ENCODE peak calls at places on chromosome 2, in ten cellular contexts. One of them, this sample, is unnamed.

GRCh38 chr2:28276807-28277206 is 115.9 kb upstream of the FOSL2 start:
- DNase-seq in PC-3: no peak
- DNase-seq in transverse colon: no peak
- DNase-seq in breast epithelium: no peak
- DNase-seq in hepatocyte: no peak
- DNase-seq in esophagus muscularis mucosa: no peak
- DNase-seq in cardiac muscle cell: no peak
- DNase-seq in colonic mucosa: no peak
- DNase-seq in brain microvascular endothelial cell: peak; percentile 38
- DNase-seq in mammary epithelial cell: no peak
- DNase-seq in this sample: no peak

GRCh38 chr2:41937464-41937861 is 110.4 kb upstream of the PKDCC start:
- DNase-seq in esophagus muscularis mucosa: no peak
- DNase-seq in hepatocyte: no peak
- DNase-seq in colonic mucosa: no peak
- DNase-seq in cardiac muscle cell: peak; percentile 65
- DNase-seq in brain microvascular endothelial cell: no peak
- DNase-seq in transverse colon: no peak
- DNase-seq in breast epithelium: no peak
- DNase-seq in mammary epithelial cell: no peak
- DNase-seq in PC-3: peak; percentile 39
- DNase-seq in this sample: no peak

GRCh38 chr2:113175101-113175628 is 1.4 kb downstream of the PSD4 start:
- DNase-seq in colonic mucosa: no peak
- DNase-seq in mammary epithelial cell: no peak
- DNase-seq in hepatocyte: no peak
- DNase-seq in breast epithelium: no peak
- DNase-seq in cardiac muscle cell: no peak
- DNase-seq in brain microvascular endothelial cell: no peak
- DNase-seq in esophagus muscularis mucosa: no peak
- DNase-seq in transverse colon: peak; percentile 68
- DNase-seq in PC-3: no peak
- DNase-seq in this sample: no peak

GRCh38 chr2:231909631-231910030 is 16.6 kb downstream of the NPPC start:
- DNase-seq in esophagus muscularis mucosa: no peak
- DNase-seq in colonic mucosa: no peak
- DNase-seq in cardiac muscle cell: no peak
- DNase-seq in breast epithelium: no peak
- DNase-seq in hepatocyte: no peak
- DNase-seq in transverse colon: no peak
- DNase-seq in brain microvascular endothelial cell: no peak
- DNase-seq in mammary epithelial cell: no peak
- DNase-seq in PC-3: no peak
- DNase-seq in this sample: no peak

GRCh38 chr2:23656597-23656973 is 270.3 kb downstream of the ATAD2B start:
- DNase-seq in transverse colon: no peak
- DNase-seq in breast epithelium: no peak
- DNase-seq in hepatocyte: no peak
- DNase-seq in cardiac muscle cell: peak; percentile 12
- DNase-seq in PC-3: no peak
- DNase-seq in colonic mucosa: no peak
- DNase-seq in brain microvascular endothelial cell: no peak
- DNase-seq in esophagus muscularis mucosa: no peak
- DNase-seq in mammary epithelial cell: no peak
- DNase-seq in this sample: no peak

GRCh38 chr2:190646780-190647626 is 1.9 kb upstream of the NAB1 start:
- DNase-seq in transverse colon: no peak
- DNase-seq in brain microvascular endothelial cell: no peak
- DNase-seq in breast epithelium: no peak
- DNase-seq in colonic mucosa: peak; percentile 30
- DNase-seq in cardiac muscle cell: peak; percentile 46
- DNase-seq in hepatocyte: no peak
- DNase-seq in esophagus muscularis mucosa: no peak
- DNase-seq in mammary epithelial cell: peak; percentile 46
- DNase-seq in PC-3: no peak
- DNase-seq in this sample: no peak

GRCh38 chr2:86685351-86685750 is 34.7 kb upstream of the RMND5A start:
- DNase-seq in esophagus muscularis mucosa: no peak
- DNase-seq in breast epithelium: no peak
- DNase-seq in brain microvascular endothelial cell: no peak
- DNase-seq in colonic mucosa: no peak
- DNase-seq in PC-3: no peak
- DNase-seq in cardiac muscle cell: no peak
- DNase-seq in mammary epithelial cell: no peak
- DNase-seq in hepatocyte: no peak
- DNase-seq in transverse colon: no peak
- DNase-seq in this sample: no peak

GRCh38 chr2:16189019-16189850 is 248.9 kb downstream of the MYCN start:
- DNase-seq in breast epithelium: no peak
- DNase-seq in transverse colon: no peak
- DNase-seq in cardiac muscle cell: no peak
- DNase-seq in brain microvascular endothelial cell: no peak
- DNase-seq in esophagus muscularis mucosa: no peak
- DNase-seq in mammary epithelial cell: no peak
- DNase-seq in hepatocyte: no peak
- DNase-seq in PC-3: no peak
- DNase-seq in colonic mucosa: no peak
- DNase-seq in this sample: peak; percentile 100

GRCh38 chr2:190636362-190636761 is 12.5 kb upstream of the NAB1 start:
- DNase-seq in esophagus muscularis mucosa: no peak
- DNase-seq in mammary epithelial cell: peak; percentile 58
- DNase-seq in PC-3: peak; percentile 73
- DNase-seq in cardiac muscle cell: peak; percentile 86
- DNase-seq in transverse colon: no peak
- DNase-seq in hepatocyte: no peak
- DNase-seq in breast epithelium: no peak
- DNase-seq in brain microvascular endothelial cell: peak; percentile 72
- DNase-seq in colonic mucosa: no peak
- DNase-seq in this sample: no peak

GRCh38 chr2:231222318-231223000 is 24.0 kb downstream of the ARMC9 start:
- DNase-seq in transverse colon: no peak
- DNase-seq in PC-3: no peak
- DNase-seq in esophagus muscularis mucosa: no peak
- DNase-seq in colonic mucosa: no peak
- DNase-seq in hepatocyte: no peak
- DNase-seq in mammary epithelial cell: no peak
- DNase-seq in breast epithelium: no peak
- DNase-seq in brain microvascular endothelial cell: peak; percentile 68
- DNase-seq in cardiac muscle cell: no peak
- DNase-seq in this sample: no peak

GRCh38 chr2:131154071-131154531 is 49.0 kb downstream of the PLEKHB2 start:
- DNase-seq in breast epithelium: no peak
- DNase-seq in hepatocyte: peak; percentile 91
- DNase-seq in cardiac muscle cell: peak; percentile 75
- DNase-seq in PC-3: peak; percentile 77
- DNase-seq in esophagus muscularis mucosa: no peak
- DNase-seq in mammary epithelial cell: peak; percentile 46
- DNase-seq in colonic mucosa: peak; percentile 40
- DNase-seq in transverse colon: peak; percentile 54
- DNase-seq in brain microvascular endothelial cell: peak; percentile 41
- DNase-seq in this sample: peak; percentile 57

GRCh38 chr2:154704991-154705390 is 6.5 kb downstream of the KCNJ3 start:
- DNase-seq in mammary epithelial cell: no peak
- DNase-seq in breast epithelium: no peak
- DNase-seq in esophagus muscularis mucosa: no peak
- DNase-seq in colonic mucosa: no peak
- DNase-seq in brain microvascular endothelial cell: no peak
- DNase-seq in transverse colon: no peak
- DNase-seq in hepatocyte: no peak
- DNase-seq in cardiac muscle cell: no peak
- DNase-seq in PC-3: no peak
- DNase-seq in this sample: no peak
- TF ChIP-seq CTCF in mammary epithelial cell: no peak
- TF ChIP-seq CTCF in breast epithelium: no peak
- TF ChIP-seq CTCF in esophagus muscularis mucosa: no peak
- TF ChIP-seq CTCF in colonic mucosa: no peak
- TF ChIP-seq CTCF in brain microvascular endothelial cell: no peak
- TF ChIP-seq CTCF in transverse colon: no peak
- TF ChIP-seq CTCF in hepatocyte: no peak
- TF ChIP-seq CTCF in cardiac muscle cell: no peak
- TF ChIP-seq CTCF in PC-3: no peak
- TF ChIP-seq CTCF in this sample: no peak

GRCh38 chr2:240074545-240074944 is 21.2 kb upstream of the OR6B3 start:
- DNase-seq in colonic mucosa: no peak
- DNase-seq in cardiac muscle cell: no peak
- DNase-seq in esophagus muscularis mucosa: no peak
- DNase-seq in breast epithelium: no peak
- DNase-seq in PC-3: no peak
- DNase-seq in brain microvascular endothelial cell: no peak
- DNase-seq in mammary epithelial cell: no peak
- DNase-seq in hepatocyte: no peak
- DNase-seq in transverse colon: no peak
- DNase-seq in this sample: peak; percentile 32

GRCh38 chr2:240066489-240066888 is 13.2 kb upstream of the OR6B3 start:
- DNase-seq in esophagus muscularis mucosa: no peak
- DNase-seq in hepatocyte: no peak
- DNase-seq in PC-3: no peak
- DNase-seq in brain microvascular endothelial cell: no peak
- DNase-seq in breast epithelium: no peak
- DNase-seq in colonic mucosa: no peak
- DNase-seq in cardiac muscle cell: no peak
- DNase-seq in transverse colon: no peak
- DNase-seq in mammary epithelial cell: no peak
- DNase-seq in this sample: no peak

GRCh38 chr2:240069846-240070245 is 16.5 kb upstream of the OR6B3 start:
- DNase-seq in cardiac muscle cell: no peak
- DNase-seq in brain microvascular endothelial cell: no peak
- DNase-seq in mammary epithelial cell: peak; percentile 2
- DNase-seq in esophagus muscularis mucosa: no peak
- DNase-seq in colonic mucosa: no peak
- DNase-seq in PC-3: peak; percentile 50
- DNase-seq in hepatocyte: no peak
- DNase-seq in breast epithelium: no peak
- DNase-seq in transverse colon: no peak
- DNase-seq in this sample: no peak

GRCh38 chr2:240068193-240068592 is 14.9 kb upstream of the OR6B3 start:
- DNase-seq in transverse colon: no peak
- DNase-seq in hepatocyte: no peak
- DNase-seq in mammary epithelial cell: no peak
- DNase-seq in PC-3: no peak
- DNase-seq in breast epithelium: no peak
- DNase-seq in colonic mucosa: no peak
- DNase-seq in cardiac muscle cell: no peak
- DNase-seq in esophagus muscularis mucosa: no peak
- DNase-seq in brain microvascular endothelial cell: no peak
- DNase-seq in this sample: no peak

GRCh38 chr2:240070907-240071306 is 17.6 kb upstream of the OR6B3 start:
- DNase-seq in PC-3: no peak
- DNase-seq in esophagus muscularis mucosa: no peak
- DNase-seq in mammary epithelial cell: no peak
- DNase-seq in transverse colon: no peak
- DNase-seq in brain microvascular endothelial cell: no peak
- DNase-seq in hepatocyte: no peak
- DNase-seq in colonic mucosa: no peak
- DNase-seq in breast epithelium: no peak
- DNase-seq in cardiac muscle cell: no peak
- DNase-seq in this sample: no peak
- H3K4me3 ChIP-seq in PC-3: no peak overlapping the region
- H3K4me3 ChIP-seq in esophagus muscularis mucosa: no peak overlapping the region
- H3K4me3 ChIP-seq in mammary epithelial cell: no peak overlapping the region
- H3K4me3 ChIP-seq in transverse colon: no peak overlapping the region
- H3K4me3 ChIP-seq in brain microvascular endothelial cell: no peak overlapping the region
- H3K4me3 ChIP-seq in hepatocyte: no peak overlapping the region
- H3K4me3 ChIP-seq in colonic mucosa: no peak overlapping the region
- H3K4me3 ChIP-seq in breast epithelium: no peak overlapping the region
- H3K4me3 ChIP-seq in cardiac muscle cell: no peak overlapping the region
- H3K4me3 ChIP-seq in this sample: no peak overlapping the region

DNA sequence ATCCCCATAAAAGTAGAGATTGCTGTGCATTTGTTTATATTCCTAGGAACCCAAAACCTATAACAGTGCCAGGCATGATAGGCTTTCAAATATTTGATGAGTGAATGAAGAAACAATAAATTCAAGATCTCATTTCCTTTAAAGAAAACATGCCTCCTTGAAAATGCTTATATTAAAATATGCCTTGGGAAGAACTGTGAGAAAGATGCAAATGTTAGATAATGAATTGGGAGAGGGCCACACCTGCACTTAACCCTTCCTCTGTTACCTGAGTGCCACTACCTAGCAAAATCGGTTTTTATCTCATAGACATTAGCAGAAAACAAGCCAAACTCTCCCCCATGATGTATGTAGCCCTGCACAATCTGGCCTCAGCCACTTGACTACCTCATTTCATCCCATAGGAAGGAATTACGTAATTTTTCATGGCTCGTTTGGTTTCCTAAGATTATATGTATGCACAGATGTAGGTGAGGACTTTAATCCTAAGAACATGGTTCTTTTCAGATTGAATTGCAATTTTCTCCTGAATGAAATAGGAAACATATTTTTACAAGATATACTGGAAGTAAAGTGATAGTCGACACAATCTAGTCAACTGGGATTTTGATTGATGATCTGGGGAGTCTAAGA is 25.2 kb downstream of the GULP1 start:
- DNase-seq in colonic mucosa: no peak
- DNase-seq in esophagus muscularis mucosa: no peak
- DNase-seq in PC-3: no peak
- DNase-seq in transverse colon: no peak
- DNase-seq in brain microvascular endothelial cell: no peak
- DNase-seq in mammary epithelial cell: no peak
- DNase-seq in cardiac muscle cell: no peak
- DNase-seq in breast epithelium: no peak
- DNase-seq in hepatocyte: no peak
- DNase-seq in this sample: no peak
- H3K36me3 ChIP-seq in colonic mucosa: no peaks in the 10 kb centered on the region
- H3K36me3 ChIP-seq in esophagus muscularis mucosa: no peaks in the 10 kb centered on the region
- H3K36me3 ChIP-seq in PC-3: peaks cover 4% of the 10 kb centered on the region
- H3K36me3 ChIP-seq in transverse colon: no peaks in the 10 kb centered on the region
- H3K36me3 ChIP-seq in brain microvascular endothelial cell: no peaks in the 10 kb centered on the region
- H3K36me3 ChIP-seq in mammary epithelial cell: no peaks in the 10 kb centered on the region
- H3K36me3 ChIP-seq in cardiac muscle cell: no peaks in the 10 kb centered on the region
- H3K36me3 ChIP-seq in breast epithelium: no peaks in the 10 kb centered on the region
- H3K36me3 ChIP-seq in hepatocyte: no peaks in the 10 kb centered on the region
- H3K36me3 ChIP-seq in this sample: no peaks in the 10 kb centered on the region

GRCh38 chr2:8953525-8953924 is 50.0 kb downstream of the MBOAT2 start:
- DNase-seq in esophagus muscularis mucosa: no peak
- DNase-seq in cardiac muscle cell: no peak
- DNase-seq in colonic mucosa: no peak
- DNase-seq in brain microvascular endothelial cell: no peak
- DNase-seq in hepatocyte: no peak
- DNase-seq in breast epithelium: no peak
- DNase-seq in mammary epithelial cell: no peak
- DNase-seq in transverse colon: no peak
- DNase-seq in PC-3: no peak
- DNase-seq in this sample: no peak

GRCh38 chr2:8954990-8955389 is 48.5 kb downstream of the MBOAT2 start:
- DNase-seq in hepatocyte: no peak
- DNase-seq in brain microvascular endothelial cell: peak; percentile 3
- DNase-seq in PC-3: no peak
- DNase-seq in colonic mucosa: no peak
- DNase-seq in transverse colon: no peak
- DNase-seq in breast epithelium: no peak
- DNase-seq in mammary epithelial cell: no peak
- DNase-seq in cardiac muscle cell: no peak
- DNase-seq in esophagus muscularis mucosa: no peak
- DNase-seq in this sample: no peak

GRCh38 chr2:8957593-8957992 is 45.9 kb downstream of the MBOAT2 start:
- DNase-seq in brain microvascular endothelial cell: no peak
- DNase-seq in colonic mucosa: no peak
- DNase-seq in transverse colon: no peak
- DNase-seq in mammary epithelial cell: no peak
- DNase-seq in breast epithelium: no peak
- DNase-seq in PC-3: no peak
- DNase-seq in cardiac muscle cell: no peak
- DNase-seq in hepatocyte: no peak
- DNase-seq in esophagus muscularis mucosa: no peak
- DNase-seq in this sample: no peak

GRCh38 chr2:8956789-8957188 is 46.7 kb downstream of the MBOAT2 start:
- DNase-seq in colonic mucosa: no peak
- DNase-seq in esophagus muscularis mucosa: no peak
- DNase-seq in transverse colon: no peak
- DNase-seq in hepatocyte: no peak
- DNase-seq in brain microvascular endothelial cell: no peak
- DNase-seq in cardiac muscle cell: peak; percentile 8
- DNase-seq in breast epithelium: no peak
- DNase-seq in mammary epithelial cell: no peak
- DNase-seq in PC-3: no peak
- DNase-seq in this sample: no peak
- TF ChIP-seq CTCF in colonic mucosa: no peak
- TF ChIP-seq CTCF in esophagus muscularis mucosa: no peak
- TF ChIP-seq CTCF in transverse colon: no peak
- TF ChIP-seq CTCF in hepatocyte: no peak
- TF ChIP-seq CTCF in brain microvascular endothelial cell: peak; percentile 23
- TF ChIP-seq CTCF in cardiac muscle cell: peak; percentile 28
- TF ChIP-seq CTCF in breast epithelium: no peak
- TF ChIP-seq CTCF in mammary epithelial cell: no peak
- TF ChIP-seq CTCF in PC-3: peak; percentile 30
- TF ChIP-seq CTCF in this sample: no peak